ENCODE peak calls at places on chromosomes 13 and 19, in six cellular contexts. N is H1, Y is K562, F is GM12892, T is HepG2, E is GM12878. G is an unnamed sample.

GRCh38 chr19:48258350-48258749 is 2.6 kb upstream of the CARD8 start:
- DNase-seq in N (no peak), Y (no peak), F (no peak), T (no peak), E (no peak), G (no peak)

GRCh38 chr19:12786149-12786870 is 5.0 kb upstream of the JUNB start:
- DNase-seq in N (no peak), Y (no peak), F (no peak), T (no peak), E (no peak), G (no peak)

GRCh38 chr19:46878613-46879375 is 18.0 kb downstream of the ARHGAP35 start:
- DNase-seq in N (no peak), Y (no peak), F (no peak), T (no peak), E (no peak), G (no peak)

GRCh38 chr13:76708138-76708537 is 178.1 kb downstream of the KCTD12 start:
- DNase-seq in N (no peak), Y (no peak), F (no peak), T (no peak), E (no peak), G (no peak)

GRCh38 chr13:103187621-103188020 is 121.4 kb upstream of the SLC10A2 start:
- DNase-seq in N (no peak), Y (no peak), F (no peak), T (no peak), E (no peak), G (no peak)

GRCh38 chr19:41352609-41353465 is 885 bp downstream of the TGFB1 start:
- DNase-seq in N (no peak), Y (peak), F (peak), T (peak), E (no peak), G (peak)

GRCh38 chr13:47306991-47307390 is 410.1 kb upstream of the HTR2A start:
- DNase-seq in N (no peak), Y (no peak), F (no peak), T (no peak), E (no peak), G (no peak)

GRCh38 chr19:55157064-55157908 is at the start of gene TNNI3:
- DNase-seq in N (no peak), Y (peak), F (no peak), T (no peak), E (no peak), G (no peak)

GRCh38 chr19:507286-508203 is at the start of gene TPGS1:
- DNase-seq in N (no peak), Y (peak), F (peak), T (peak), E (no peak), G (peak)

GRCh38 chr19:2428027-2428690 is 773 bp upstream of the TIMM13 start:
- DNase-seq in N (no peak), Y (no peak), F (no peak), T (no peak), E (no peak), G (no peak)
- TF ChIP-seq POLR2A in N (no peak), Y (no peak), F (no peak), T (no peak), E (peak), G (no peak)

GRCh38 chr19:35317464-35318043 is 11.4 kb upstream of the CD22 start:
- DNase-seq in N (no peak), Y (no peak), F (no peak), T (peak), E (no peak), G (no peak)

GRCh38 chr19:35315883-35316282 is 13.1 kb upstream of the CD22 start:
- DNase-seq in N (no peak), Y (peak), F (no peak), T (peak), E (no peak), G (no peak)

GRCh38 chr19:35316560-35316959 is 12.4 kb upstream of the CD22 start:
- DNase-seq in N (no peak), Y (no peak), F (no peak), T (peak), E (no peak), G (no peak)

GRCh38 chr19:35320285-35320706 is 8.7 kb upstream of the CD22 start:
- DNase-seq in N (no peak), Y (no peak), F (no peak), T (no peak), E (no peak), G (no peak)

GRCh38 chr19:35318679-35319448 is 10.1 kb upstream of the CD22 start:
- DNase-seq in N (no peak), Y (peak), F (peak), T (peak), E (no peak), G (no peak)
- TF ChIP-seq POLR2AphosphoS5 in N (no peak), Y (no peak), F (no peak), T (no peak), E (no peak), G (no peak)

DNA sequence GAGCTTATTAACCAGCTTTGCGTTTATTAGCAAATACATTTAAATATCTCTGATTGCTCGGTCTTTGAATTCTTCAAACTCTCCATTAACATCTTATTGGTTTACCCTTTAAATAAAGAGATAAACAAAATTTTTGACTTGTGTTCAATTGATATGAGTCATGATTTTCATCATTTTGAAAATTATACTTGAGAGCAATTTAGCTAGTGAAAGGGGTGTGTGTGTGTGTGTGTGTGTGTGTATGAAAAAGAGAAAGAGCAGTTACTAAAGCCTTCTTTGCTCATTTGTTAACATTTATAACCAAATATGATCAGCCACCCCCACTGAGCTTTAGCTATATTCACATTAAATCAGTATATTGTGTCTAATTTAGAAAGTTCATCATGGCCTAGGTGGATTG is 48.3 kb upstream of the FAM216B start:
- DNase-seq in N (no peak), Y (no peak), F (no peak), T (no peak), E (no peak), G (no peak)
- TF ChIP-seq TAF1 in N (no peak), Y (no peak), F (no peak), T (no peak), E (no peak), G (no peak)

DNA sequence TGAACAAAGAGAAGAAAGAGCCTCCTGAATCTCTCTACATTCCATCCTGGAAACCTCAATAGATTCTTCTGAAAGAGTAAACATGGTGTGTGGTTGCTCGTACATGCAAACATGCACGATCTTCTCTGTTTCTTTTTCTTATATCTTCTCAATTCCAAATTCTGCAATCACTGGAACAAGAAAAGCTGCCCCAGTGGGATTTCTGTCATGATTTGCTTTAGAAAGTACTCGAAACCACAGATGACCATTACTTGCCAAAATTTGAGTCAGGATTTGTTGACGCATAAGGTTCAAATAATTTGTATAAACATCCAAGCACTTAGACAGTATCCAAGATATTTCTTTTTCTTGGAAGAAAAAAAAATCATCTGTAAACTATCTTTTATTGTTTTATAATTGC is 138.0 kb upstream of the DACH1 start:
- DNase-seq in N (no peak), Y (no peak), F (no peak), T (no peak), E (no peak), G (no peak)
- TF ChIP-seq POLR2A in N (no peak), Y (no peak), F (no peak), T (no peak), E (no peak), G (no peak)

GRCh38 chr19:3670796-3671679 is 29.2 kb downstream of the PIP5K1C start:
- DNase-seq in N (no peak), Y (peak), F (peak), T (no peak), E (no peak), G (peak)
- TF ChIP-seq POLR2AphosphoS5 in N (no peak), Y (no peak), F (no peak), T (no peak), E (no peak), G (no peak)

DNA sequence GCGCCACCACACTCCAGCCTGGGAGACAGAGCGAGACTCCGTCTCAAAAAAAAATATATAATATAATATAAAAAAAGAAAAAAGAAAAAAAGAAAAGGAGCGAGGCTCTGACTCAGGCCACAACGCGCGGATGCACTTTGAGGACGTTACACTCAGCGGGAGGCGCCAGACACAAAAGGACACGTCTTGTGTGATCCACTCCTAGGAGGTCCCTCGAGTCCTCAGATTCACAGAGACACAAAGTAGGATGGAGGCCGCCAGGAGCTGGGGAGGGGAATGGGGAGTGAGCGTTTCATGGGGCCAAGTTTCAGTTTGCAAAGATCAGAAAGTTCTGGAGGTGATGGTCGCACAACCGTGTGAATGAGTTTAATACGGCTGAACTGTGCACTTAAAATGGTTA is 8.5 kb upstream of the ABHD17A start:
- DNase-seq in N (no peak), Y (peak), F (no peak), T (no peak), E (no peak), G (no peak)
- TF ChIP-seq TAF1 in N (no peak), Y (no peak), F (no peak), T (no peak), E (no peak), G (no peak)

GRCh38 chr19:50427997-50428425 is 4.7 kb upstream of the MYBPC2 start:
- DNase-seq in N (peak), Y (no peak), F (no peak), T (no peak), E (no peak), G (no peak)
- TF ChIP-seq POLR2A in N (no peak), Y (no peak), F (no peak), T (no peak), E (peak), G (no peak)

DNA sequence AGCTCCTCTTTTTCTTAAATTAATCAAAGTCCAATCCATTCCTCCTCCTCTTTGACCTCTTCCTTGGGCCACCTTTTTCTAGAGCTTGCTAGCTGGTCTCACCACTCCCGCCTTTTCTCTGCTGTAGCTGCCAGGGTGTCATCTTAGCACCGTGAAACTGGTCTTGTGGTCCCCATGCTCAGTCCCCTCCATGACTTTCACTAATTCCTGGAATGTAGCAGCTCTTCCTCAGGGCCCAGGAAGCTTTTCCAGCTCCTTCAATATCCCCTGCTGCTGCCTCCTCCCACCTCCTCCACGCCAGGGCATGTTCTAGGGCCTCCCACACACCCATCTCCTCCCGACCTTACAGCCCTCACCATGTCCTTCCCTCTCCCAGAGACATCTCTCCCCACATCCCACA is 222.2 kb downstream of the MYO16 start:
- DNase-seq in N (no peak), Y (no peak), F (no peak), T (no peak), E (no peak), G (no peak)
- TF ChIP-seq POLR2AphosphoS5 in N (no peak), Y (no peak), F (no peak), T (no peak), E (no peak), G (no peak)

DNA sequence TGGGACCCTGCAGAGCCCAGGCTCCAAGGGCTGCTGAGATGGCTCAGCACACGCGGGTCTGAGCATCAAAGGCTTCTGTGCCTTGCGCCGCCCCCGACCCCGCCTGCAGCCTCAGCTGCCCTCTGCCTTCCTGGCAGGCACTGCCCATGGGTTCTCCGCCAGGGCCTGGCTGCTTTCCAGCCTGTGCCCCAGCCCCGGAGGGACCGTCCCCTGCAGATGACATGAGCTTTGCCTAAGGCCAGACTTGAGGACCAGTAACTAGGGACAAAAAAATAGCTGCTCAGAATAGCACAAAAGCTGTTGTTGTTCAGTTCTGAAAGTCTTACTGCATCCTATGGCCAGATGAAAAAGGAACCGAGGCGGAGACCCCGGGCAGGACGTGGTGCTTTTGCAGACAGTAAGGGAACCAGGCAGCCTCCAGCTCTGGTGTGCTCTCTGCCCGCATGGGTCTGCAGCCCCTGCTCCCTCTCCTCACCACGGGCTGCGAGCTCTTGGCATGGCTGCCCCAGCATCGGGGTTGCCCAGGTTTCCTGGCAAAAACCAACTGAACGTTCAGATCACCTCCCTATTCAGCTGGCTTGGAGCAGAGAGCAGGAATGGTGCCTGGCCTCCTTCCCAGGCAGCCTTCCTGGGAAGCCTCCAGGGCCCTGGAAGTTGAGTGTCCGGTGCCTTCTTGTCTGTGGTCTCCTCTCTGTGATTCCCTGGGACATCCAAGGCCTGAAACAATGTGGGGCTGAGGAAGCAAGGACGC is 12.5 kb upstream of the CFAP97D2 start:
- DNase-seq in N (no peak), Y (no peak), F (no peak), T (no peak), E (no peak), G (no peak)
- TF ChIP-seq TAF1 in N (no peak), Y (no peak), F (no peak), T (no peak), E (no peak), G (no peak)